ENCODE peak calls at places on chromosomes 4 and X, in ten cellular contexts. One of them, this sample, is unnamed.

GRCh38 chrX:119605398-119605738 is 856 bp downstream of the NKRF start:
- DNase-seq in stomach: no peak
- DNase-seq in A673: peak; percentile 6
- DNase-seq in neural progenitor cell: no peak
- DNase-seq in lower lobe of right lung: no peak
- DNase-seq in AG10803: no peak
- DNase-seq in keratinocyte: no peak
- DNase-seq in K562: peak; percentile 28
- DNase-seq in activated B cell treated with CpG ODN at 0.5 μM for 24 hours: no peak
- DNase-seq in uterus: peak; percentile 16
- DNase-seq in this sample: no peak

GRCh38 chrX:17242470-17242869 is 132.5 kb upstream of the NHS start:
- DNase-seq in stomach: peak; percentile 49
- DNase-seq in A673: peak; percentile 62
- DNase-seq in neural progenitor cell: peak; percentile 62
- DNase-seq in lower lobe of right lung: no peak
- DNase-seq in AG10803: peak; percentile 52
- DNase-seq in keratinocyte: no peak
- DNase-seq in K562: peak; percentile 41
- DNase-seq in activated B cell treated with CpG ODN at 0.5 μM for 24 hours: no peak
- DNase-seq in uterus: peak; percentile 38
- DNase-seq in this sample: peak; percentile 43

GRCh38 chr4:38570647-38571326 is 93.2 kb upstream of the KLF3 start:
- DNase-seq in stomach: no peak
- DNase-seq in A673: no peak
- DNase-seq in neural progenitor cell: no peak
- DNase-seq in lower lobe of right lung: no peak
- DNase-seq in AG10803: no peak
- DNase-seq in keratinocyte: no peak
- DNase-seq in K562: no peak
- DNase-seq in activated B cell treated with CpG ODN at 0.5 μM for 24 hours: no peak
- DNase-seq in uterus: no peak
- DNase-seq in this sample: no peak

GRCh38 chrX:77691916-77692315 is 94.1 kb downstream of the ATRX start:
- DNase-seq in stomach: no peak
- DNase-seq in A673: no peak
- DNase-seq in neural progenitor cell: no peak
- DNase-seq in lower lobe of right lung: no peak
- DNase-seq in AG10803: no peak
- DNase-seq in keratinocyte: no peak
- DNase-seq in K562: no peak
- DNase-seq in activated B cell treated with CpG ODN at 0.5 μM for 24 hours: no peak
- DNase-seq in uterus: no peak
- DNase-seq in this sample: no peak

GRCh38 chr4:123350191-123350544 is 46.4 kb upstream of the SPRY1 start:
- DNase-seq in stomach: peak; percentile 54
- DNase-seq in A673: no peak
- DNase-seq in neural progenitor cell: peak; percentile 43
- DNase-seq in lower lobe of right lung: no peak
- DNase-seq in AG10803: no peak
- DNase-seq in keratinocyte: peak; percentile 55
- DNase-seq in K562: peak; percentile 89
- DNase-seq in activated B cell treated with CpG ODN at 0.5 μM for 24 hours: no peak
- DNase-seq in uterus: no peak
- DNase-seq in this sample: peak; percentile 8

GRCh38 chr4:48227662-48228061 is 42.0 kb downstream of the TEC start:
- DNase-seq in stomach: no peak
- DNase-seq in A673: no peak
- DNase-seq in neural progenitor cell: no peak
- DNase-seq in lower lobe of right lung: peak; percentile 48
- DNase-seq in AG10803: no peak
- DNase-seq in keratinocyte: no peak
- DNase-seq in K562: no peak
- DNase-seq in activated B cell treated with CpG ODN at 0.5 μM for 24 hours: no peak
- DNase-seq in uterus: no peak
- DNase-seq in this sample: no peak

GRCh38 chrX:122517781-122518180 is 666.3 kb upstream of the GRIA3 start:
- DNase-seq in stomach: no peak
- DNase-seq in A673: no peak
- DNase-seq in neural progenitor cell: no peak
- DNase-seq in lower lobe of right lung: no peak
- DNase-seq in AG10803: peak; percentile 74
- DNase-seq in keratinocyte: no peak
- DNase-seq in K562: no peak
- DNase-seq in activated B cell treated with CpG ODN at 0.5 μM for 24 hours: no peak
- DNase-seq in uterus: no peak
- DNase-seq in this sample: no peak

GRCh38 chrX:103362504-103362903 is 6.2 kb downstream of the TCEAL9 start:
- DNase-seq in stomach: no peak
- DNase-seq in A673: no peak
- DNase-seq in neural progenitor cell: no peak
- DNase-seq in lower lobe of right lung: no peak
- DNase-seq in AG10803: peak; percentile 64
- DNase-seq in keratinocyte: no peak
- DNase-seq in K562: no peak
- DNase-seq in activated B cell treated with CpG ODN at 0.5 μM for 24 hours: no peak
- DNase-seq in uterus: no peak
- DNase-seq in this sample: no peak

GRCh38 chr4:76354517-76355473 is 48.3 kb downstream of the STBD1 start:
- DNase-seq in stomach: no peak
- DNase-seq in A673: peak; percentile 25
- DNase-seq in neural progenitor cell: no peak
- DNase-seq in lower lobe of right lung: no peak
- DNase-seq in AG10803: no peak
- DNase-seq in keratinocyte: no peak
- DNase-seq in K562: no peak
- DNase-seq in activated B cell treated with CpG ODN at 0.5 μM for 24 hours: no peak
- DNase-seq in uterus: no peak
- DNase-seq in this sample: no peak

DNA sequence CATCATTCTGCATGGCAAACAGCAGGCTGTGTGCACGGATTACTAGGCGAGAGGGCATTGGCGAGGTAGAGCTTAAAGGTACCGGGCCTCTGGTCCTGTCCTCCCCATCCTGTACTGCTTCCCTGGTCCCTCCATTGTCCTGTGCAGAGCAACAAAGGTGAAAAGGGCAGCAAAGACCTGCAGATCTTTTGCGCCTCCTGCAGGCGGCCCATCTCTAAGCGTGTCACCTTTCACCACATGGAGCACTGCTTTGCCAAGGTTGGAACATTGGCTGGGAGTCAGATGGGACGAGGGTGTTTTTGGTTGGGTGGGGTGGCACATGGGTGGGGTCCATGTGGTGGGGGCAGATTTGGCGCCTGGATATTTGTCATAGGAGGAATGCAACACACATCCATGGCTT is 64.7 kb upstream of the UXT start:
- DNase-seq in stomach: no peak
- DNase-seq in A673: no peak
- DNase-seq in neural progenitor cell: peak; percentile 15
- DNase-seq in lower lobe of right lung: no peak
- DNase-seq in AG10803: no peak
- DNase-seq in keratinocyte: no peak
- DNase-seq in K562: peak; percentile 65
- DNase-seq in activated B cell treated with CpG ODN at 0.5 μM for 24 hours: no peak
- DNase-seq in uterus: no peak
- DNase-seq in this sample: peak; percentile 4
- TF ChIP-seq CTCF in stomach: no peak
- TF ChIP-seq CTCF in A673: peak; percentile 10
- TF ChIP-seq CTCF in neural progenitor cell: peak; percentile 28
- TF ChIP-seq CTCF in lower lobe of right lung: no peak
- TF ChIP-seq CTCF in AG10803: no peak
- TF ChIP-seq CTCF in keratinocyte: peak; percentile 13
- TF ChIP-seq CTCF in K562: peak; percentile 86
- TF ChIP-seq CTCF in activated B cell treated with CpG ODN at 0.5 μM for 24 hours: no peak
- TF ChIP-seq CTCF in uterus: no peak
- TF ChIP-seq CTCF in this sample: no peak

DNA sequence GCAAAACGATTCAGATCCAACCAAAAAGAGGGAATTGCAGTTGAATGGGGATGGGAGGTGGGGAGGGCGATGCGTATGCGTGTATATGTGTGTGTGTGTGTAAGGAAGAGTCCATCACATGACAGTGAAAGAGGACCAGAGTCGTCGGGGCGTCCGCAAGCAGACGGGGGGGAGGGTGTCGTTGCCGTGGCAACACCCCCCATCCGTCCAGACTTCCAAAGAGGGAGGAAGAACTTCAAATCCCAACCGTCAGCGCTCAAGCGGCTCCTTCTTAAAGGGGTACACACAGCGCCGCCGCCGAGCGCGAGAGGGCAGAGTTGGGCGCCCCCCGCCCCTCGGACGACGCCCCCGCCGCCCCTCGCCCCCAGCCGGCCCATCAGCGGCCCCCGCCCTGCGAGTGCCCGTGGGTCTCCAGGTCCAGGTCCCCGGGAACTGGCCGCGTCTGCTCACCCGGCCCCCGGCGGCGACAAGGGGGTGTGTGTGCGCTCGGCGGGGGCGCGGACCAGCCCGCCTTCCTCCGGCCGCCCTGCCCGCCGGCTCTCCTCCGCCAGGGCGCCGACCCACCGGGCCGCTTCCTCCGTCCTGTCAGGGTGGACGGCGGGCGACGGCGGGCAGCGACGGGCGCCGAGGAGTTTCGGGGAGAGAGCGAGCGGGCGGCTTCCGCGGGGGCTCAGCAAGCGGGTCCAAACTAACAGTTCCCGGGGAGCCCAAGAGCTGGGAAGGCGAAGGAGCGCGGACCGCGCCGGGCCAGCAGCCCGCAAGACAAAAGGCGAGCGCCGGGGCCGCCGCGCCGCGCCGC is 685 bp downstream of the LCORL start:
- DNase-seq in stomach: peak; percentile 44
- DNase-seq in A673: peak; percentile 84
- DNase-seq in neural progenitor cell: peak; percentile 92
- DNase-seq in lower lobe of right lung: peak; percentile 80
- DNase-seq in AG10803: peak; percentile 80
- DNase-seq in keratinocyte: no peak
- DNase-seq in K562: peak; percentile 84
- DNase-seq in activated B cell treated with CpG ODN at 0.5 μM for 24 hours: peak; percentile 41
- DNase-seq in uterus: peak; percentile 63
- DNase-seq in this sample: peak; percentile 66
- TF ChIP-seq CTCF in stomach: no peak
- TF ChIP-seq CTCF in A673: no peak
- TF ChIP-seq CTCF in neural progenitor cell: peak; percentile 20
- TF ChIP-seq CTCF in lower lobe of right lung: no peak
- TF ChIP-seq CTCF in AG10803: no peak
- TF ChIP-seq CTCF in keratinocyte: no peak
- TF ChIP-seq CTCF in K562: no peak
- TF ChIP-seq CTCF in activated B cell treated with CpG ODN at 0.5 μM for 24 hours: no peak
- TF ChIP-seq CTCF in uterus: no peak
- TF ChIP-seq CTCF in this sample: no peak

DNA sequence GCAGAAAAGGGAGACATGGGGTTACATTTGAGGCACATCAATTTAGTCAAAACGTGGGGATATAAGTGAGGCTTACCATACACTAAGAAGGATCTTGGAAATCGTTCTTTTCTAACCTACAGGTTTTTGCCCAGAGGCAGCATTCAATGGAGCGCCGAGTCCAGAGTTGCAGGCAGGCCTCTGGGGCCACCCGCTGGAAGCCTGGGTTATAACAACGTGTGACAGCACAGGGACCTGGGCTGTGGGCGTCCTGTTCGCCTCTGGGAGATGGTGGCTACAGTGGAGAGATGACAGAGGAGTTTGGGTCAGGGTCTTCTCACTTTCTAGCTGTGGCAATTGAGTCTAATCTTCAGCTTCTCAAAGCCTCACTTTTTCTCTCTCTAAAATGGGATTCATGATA is 53.9 kb downstream of the ENPP6 start:
- DNase-seq in stomach: peak; percentile 77
- DNase-seq in A673: peak; percentile 74
- DNase-seq in neural progenitor cell: peak; percentile 88
- DNase-seq in lower lobe of right lung: peak; percentile 73
- DNase-seq in AG10803: peak; percentile 12
- DNase-seq in keratinocyte: no peak
- DNase-seq in K562: peak; percentile 49
- DNase-seq in activated B cell treated with CpG ODN at 0.5 μM for 24 hours: no peak
- DNase-seq in uterus: no peak
- DNase-seq in this sample: peak; percentile 78
- TF ChIP-seq CTCF in stomach: peak; percentile 77
- TF ChIP-seq CTCF in A673: peak; percentile 88
- TF ChIP-seq CTCF in neural progenitor cell: peak; percentile 86
- TF ChIP-seq CTCF in lower lobe of right lung: peak; percentile 63
- TF ChIP-seq CTCF in AG10803: peak; percentile 56
- TF ChIP-seq CTCF in keratinocyte: peak; percentile 75
- TF ChIP-seq CTCF in K562: peak; percentile 62
- TF ChIP-seq CTCF in activated B cell treated with CpG ODN at 0.5 μM for 24 hours: no peak
- TF ChIP-seq CTCF in uterus: peak; percentile 23
- TF ChIP-seq CTCF in this sample: peak; percentile 38

GRCh38 chr4:20391912-20392311 is 140.2 kb downstream of the SLIT2 start:
- DNase-seq in stomach: no peak
- DNase-seq in A673: no peak
- DNase-seq in neural progenitor cell: no peak
- DNase-seq in lower lobe of right lung: no peak
- DNase-seq in AG10803: no peak
- DNase-seq in keratinocyte: no peak
- DNase-seq in K562: no peak
- DNase-seq in activated B cell treated with CpG ODN at 0.5 μM for 24 hours: no peak
- DNase-seq in uterus: no peak
- DNase-seq in this sample: no peak

GRCh38 chr4:20393486-20394100 is 141.9 kb downstream of the SLIT2 start:
- DNase-seq in stomach: no peak
- DNase-seq in A673: peak; percentile 54
- DNase-seq in neural progenitor cell: no peak
- DNase-seq in lower lobe of right lung: no peak
- DNase-seq in AG10803: peak; percentile 60
- DNase-seq in keratinocyte: no peak
- DNase-seq in K562: no peak
- DNase-seq in activated B cell treated with CpG ODN at 0.5 μM for 24 hours: no peak
- DNase-seq in uterus: no peak
- DNase-seq in this sample: no peak

GRCh38 chr4:20394471-20394870 is 142.8 kb downstream of the SLIT2 start:
- DNase-seq in stomach: no peak
- DNase-seq in A673: no peak
- DNase-seq in neural progenitor cell: no peak
- DNase-seq in lower lobe of right lung: no peak
- DNase-seq in AG10803: no peak
- DNase-seq in keratinocyte: no peak
- DNase-seq in K562: no peak
- DNase-seq in activated B cell treated with CpG ODN at 0.5 μM for 24 hours: no peak
- DNase-seq in uterus: no peak
- DNase-seq in this sample: no peak

GRCh38 chr4:20391224-20391623 is 139.5 kb downstream of the SLIT2 start:
- DNase-seq in stomach: no peak
- DNase-seq in A673: no peak
- DNase-seq in neural progenitor cell: no peak
- DNase-seq in lower lobe of right lung: no peak
- DNase-seq in AG10803: peak; percentile 88
- DNase-seq in keratinocyte: no peak
- DNase-seq in K562: no peak
- DNase-seq in activated B cell treated with CpG ODN at 0.5 μM for 24 hours: no peak
- DNase-seq in uterus: no peak
- DNase-seq in this sample: no peak

DNA sequence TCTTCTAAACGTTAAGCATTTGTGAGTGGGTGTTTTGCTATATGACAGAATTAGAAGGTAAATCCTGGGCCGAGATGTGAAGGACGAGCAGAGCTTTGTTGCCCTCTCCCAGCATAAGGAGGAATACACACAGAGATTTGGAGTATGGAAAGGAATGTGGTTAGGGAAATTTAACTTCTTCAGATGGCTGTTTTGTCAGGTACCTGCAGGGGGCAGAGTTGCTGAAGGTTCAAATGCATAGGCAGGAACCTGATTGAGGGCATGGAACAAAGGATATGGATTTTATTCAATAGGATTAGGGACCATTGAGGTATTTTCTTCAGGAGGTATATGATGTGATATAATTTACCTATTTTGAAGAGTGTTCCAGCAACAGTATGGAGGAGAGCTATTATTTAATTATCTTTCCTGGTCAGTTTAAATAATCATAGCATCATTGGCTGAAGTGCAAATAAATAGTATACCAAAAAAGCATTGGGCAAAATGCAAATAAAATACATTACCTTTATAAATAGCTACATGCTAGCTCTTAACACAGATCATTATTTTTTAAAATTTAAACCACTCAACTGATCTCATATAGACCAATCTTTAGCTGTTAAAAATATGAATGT is 143.6 kb downstream of the SLIT2 start:
- DNase-seq in stomach: peak; percentile 38
- DNase-seq in A673: peak; percentile 74
- DNase-seq in neural progenitor cell: peak; percentile 73
- DNase-seq in lower lobe of right lung: no peak
- DNase-seq in AG10803: peak; percentile 21
- DNase-seq in keratinocyte: peak; percentile 13
- DNase-seq in K562: peak; percentile 40
- DNase-seq in activated B cell treated with CpG ODN at 0.5 μM for 24 hours: no peak
- DNase-seq in uterus: no peak
- DNase-seq in this sample: peak; percentile 61
- TF ChIP-seq CTCF in stomach: no peak
- TF ChIP-seq CTCF in A673: peak; percentile 87
- TF ChIP-seq CTCF in neural progenitor cell: peak; percentile 86
- TF ChIP-seq CTCF in lower lobe of right lung: peak; percentile 56
- TF ChIP-seq CTCF in AG10803: peak; percentile 61
- TF ChIP-seq CTCF in keratinocyte: peak; percentile 67
- TF ChIP-seq CTCF in K562: peak; percentile 49
- TF ChIP-seq CTCF in activated B cell treated with CpG ODN at 0.5 μM for 24 hours: no peak
- TF ChIP-seq CTCF in uterus: no peak
- TF ChIP-seq CTCF in this sample: peak; percentile 82